ENCODE peak calls at places on chromosome 10, in six cellular contexts. T is OCI-LY7, A is brain microvascular endothelial cell, C is dorsolateral prefrontal cortex, S is fibroblast of lung, M is lower lobe of right lung. W is an unnamed sample.

GRCh38 chr10:92891885-92892705 is 43.8 kb downstream of the EXOC6 start:
- DNase-seq in M (peak), T (no peak), A (peak), S (peak), C (no peak), W (peak)

GRCh38 chr10:126844406-126844805 is 60.8 kb upstream of the DOCK1 start:
- DNase-seq in T (no peak), M (no peak), C (no peak), A (peak), S (no peak), W (no peak)

GRCh38 chr10:25912796-25913195 is 21.2 kb upstream of the MYO3A start:
- DNase-seq in C (no peak), A (no peak), T (no peak), M (no peak), S (no peak), W (no peak)

GRCh38 chr10:93458821-93459257 is 23.3 kb downstream of the MYOF start:
- DNase-seq in T (no peak), S (peak), A (peak), M (peak), C (no peak), W (peak)

GRCh38 chr10:118590334-118590733 is 5.1 kb downstream of the PRLHR start:
- DNase-seq in C (no peak), S (peak), T (no peak), A (no peak), M (peak), W (peak)

GRCh38 chr10:73908853-73909611 is 1.9 kb upstream of the PLAU start:
- DNase-seq in C (no peak), M (peak), S (peak), A (peak), T (peak), W (peak)

GRCh38 chr10:21926949-21927348 is 76.6 kb downstream of the DNAJC1 start:
- DNase-seq in S (peak), M (no peak), T (no peak), C (no peak), A (peak), W (peak)

GRCh38 chr10:67883710-67884312 is 645 bp upstream of the SIRT1 start:
- DNase-seq in C (no peak), M (no peak), T (no peak), A (no peak), S (no peak), W (no peak)

GRCh38 chr10:6699336-6699735 is 119.3 kb upstream of the PRKCQ start:
- DNase-seq in S (peak), C (no peak), T (no peak), A (no peak), M (no peak), W (no peak)

DNA sequence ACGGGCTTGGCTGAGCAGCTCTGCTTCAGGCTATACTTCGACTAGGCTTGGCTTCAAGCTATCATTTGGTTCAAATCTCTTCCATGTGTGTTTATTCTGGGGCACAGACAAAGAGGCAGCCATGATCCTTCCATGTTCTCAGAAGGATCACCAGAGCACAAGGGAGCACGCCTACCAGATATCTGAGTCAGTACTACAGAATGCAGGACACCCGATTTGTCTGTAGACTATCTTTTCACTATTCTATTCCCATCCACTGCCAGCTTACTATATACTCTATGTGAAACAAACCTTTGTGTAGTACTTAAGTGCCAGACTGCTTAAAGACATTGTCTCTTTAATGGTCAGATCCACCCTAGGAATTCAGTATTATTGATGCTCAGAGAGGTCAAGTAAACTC is 35.1 kb downstream of the CH25H start:
- DNase-seq in C (no peak), S (no peak), A (peak), T (no peak), M (no peak), W (no peak)
- TF ChIP-seq CTCF in C (no peak), S (no peak), A (no peak), T (no peak), M (no peak), W (no peak)

GRCh38 chr10:856405-857157 is 74.9 kb downstream of the LARP4B start:
- DNase-seq in T (no peak), A (no peak), S (no peak), M (no peak), C (no peak), W (no peak)
- H3K27ac ChIP-seq in T (no peak), A (no peak), S (no peak), M (no peak), C (no peak), W (no peak)

GRCh38 chr10:132507467-132507955 is 30.1 kb upstream of the INPP5A start:
- DNase-seq in A (no peak), S (no peak), M (no peak), C (no peak), T (no peak), W (no peak)

GRCh38 chr10:132507956-132508490 is 29.6 kb upstream of the INPP5A start:
- DNase-seq in A (no peak), M (no peak), T (no peak), S (no peak), C (no peak), W (no peak)

GRCh38 chr10:132509506-132510173 is 27.9 kb upstream of the INPP5A start:
- DNase-seq in C (no peak), S (no peak), A (no peak), M (no peak), T (no peak), W (no peak)

GRCh38 chr10:132510174-132510611 is 27.4 kb upstream of the INPP5A start:
- DNase-seq in S (no peak), T (no peak), C (no peak), A (no peak), M (no peak), W (no peak)

GRCh38 chr10:132508497-132509443 is 28.8 kb upstream of the INPP5A start:
- DNase-seq in M (peak), S (no peak), C (no peak), A (no peak), T (no peak), W (no peak)
- TF ChIP-seq CTCF in M (peak), S (no peak), C (peak), A (peak), T (no peak), W (no peak)

DNA sequence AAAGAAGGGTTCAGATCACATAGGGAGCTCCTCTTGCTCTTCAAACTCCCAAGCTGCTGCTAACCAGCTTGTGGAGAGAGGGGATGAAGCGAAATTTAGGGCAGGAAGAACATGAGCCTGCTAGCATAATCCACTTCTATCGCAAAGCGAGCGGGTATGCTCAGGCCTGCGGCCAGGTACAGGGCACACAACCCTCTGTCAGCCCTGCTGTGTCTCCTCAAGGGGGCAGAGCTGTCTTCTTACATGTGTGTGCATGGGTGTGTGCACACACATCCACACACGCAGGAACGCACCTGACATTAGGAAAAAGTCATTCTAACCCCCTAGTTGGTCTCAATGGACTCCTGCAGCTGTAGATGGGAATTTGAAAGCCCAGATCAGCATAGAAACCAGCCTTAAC is 80.2 kb downstream of the PPP1R3C start:
- DNase-seq in A (no peak), S (peak), T (no peak), C (no peak), M (no peak), W (no peak)
- H3K27ac ChIP-seq in A (no peak), S (no peak), T (no peak), C (peak), M (no peak), W (no peak)

GRCh38 chr10:13271552-13272163 is 28.2 kb downstream of the PHYH start:
- DNase-seq in C (peak), A (peak), T (peak), S (peak), M (no peak), W (no peak)
- TF ChIP-seq CTCF in C (peak), A (peak), T (peak), S (peak), M (peak), W (no peak)

GRCh38 chr10:70887804-70888800 is at the start of gene PCBD1:
- DNase-seq in T (peak), S (peak), M (peak), C (peak), A (peak), W (peak)

GRCh38 chr10:70885485-70885884 is 2.9 kb downstream of the PCBD1 start:
- DNase-seq in M (no peak), C (no peak), A (no peak), S (no peak), T (no peak), W (no peak)

GRCh38 chr10:70885931-70886903 is 2.1 kb downstream of the PCBD1 start:
- DNase-seq in T (no peak), M (no peak), S (no peak), A (no peak), C (no peak), W (no peak)

GRCh38 chr10:70889291-70889690 is 926 bp upstream of the PCBD1 start:
- DNase-seq in T (no peak), A (no peak), C (no peak), S (peak), M (no peak), W (no peak)

GRCh38 chr10:70886921-70887665 is 1.3 kb downstream of the PCBD1 start:
- DNase-seq in S (no peak), M (no peak), T (no peak), A (no peak), C (no peak), W (no peak)
- H3K27ac ChIP-seq in S (no peak), M (peak), T (no peak), A (no peak), C (peak), W (peak)

GRCh38 chr10:103593022-103593570 is 99.6 kb downstream of the NEURL1 start:
- DNase-seq in M (no peak), A (no peak), T (no peak), S (no peak), C (no peak), W (no peak)
- TF ChIP-seq CTCF in M (no peak), A (no peak), T (peak), S (no peak), C (no peak), W (peak)

GRCh38 chr10:114019226-114019625 is 24.4 kb upstream of the ADRB1 start:
- DNase-seq in A (no peak), T (no peak), C (no peak), M (no peak), S (no peak), W (no peak)
- H3K27ac ChIP-seq in A (no peak), T (no peak), C (no peak), M (no peak), S (no peak), W (no peak)

GRCh38 chr10:33353853-33354252 is 19.4 kb upstream of the NRP1 start:
- DNase-seq in M (no peak), S (no peak), A (no peak), C (no peak), T (no peak), W (no peak)
- TF ChIP-seq CTCF in M (no peak), S (no peak), A (no peak), C (no peak), T (no peak), W (no peak)

DNA sequence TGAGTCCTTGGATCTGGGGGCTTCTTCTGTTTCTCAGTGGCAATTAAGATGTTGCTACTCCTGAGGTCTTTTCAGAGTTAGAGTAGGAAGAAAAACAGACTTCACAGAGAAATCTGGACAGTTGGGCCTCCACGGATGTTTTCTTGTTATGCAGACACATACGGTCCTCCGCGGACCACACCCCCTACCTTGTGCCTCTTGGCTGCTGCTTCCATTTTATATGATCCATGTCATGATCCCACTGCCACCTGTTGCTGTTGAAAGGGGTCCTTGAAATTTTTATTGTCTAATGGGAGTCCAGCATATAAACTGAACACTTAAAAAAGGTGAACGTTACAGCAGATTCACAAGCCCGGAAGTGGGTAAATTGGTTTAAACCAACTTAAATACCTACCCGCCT is 8.3 kb downstream of the CELF2 start:
- DNase-seq in A (no peak), T (no peak), S (no peak), C (no peak), M (no peak), W (no peak)
- H3K27ac ChIP-seq in A (no peak), T (no peak), S (no peak), C (peak), M (no peak), W (no peak)